ENCODE peak calls at places on chromosomes 3 and 15, in four cellular contexts. One of them, this sample, is unnamed.

GRCh38 chr3:134463676-134464611 is 21.8 kb downstream of the ANAPC13 start:
- DNase-seq in GM23338: peak; percentile 97
- DNase-seq in AG04449: peak; percentile 100
- DNase-seq in AG09309: peak; percentile 99
- DNase-seq in this sample: peak; percentile 98

GRCh38 chr3:190862209-190863118 is at the start of gene GMNC:
- DNase-seq in GM23338: peak; percentile 79
- DNase-seq in AG04449: no peak
- DNase-seq in AG09309: no peak
- DNase-seq in this sample: peak; percentile 22

GRCh38 chr3:117105650-117106049 is 396.1 kb downstream of the TUSC7 start:
- DNase-seq in GM23338: no peak
- DNase-seq in AG04449: peak; percentile 84
- DNase-seq in AG09309: no peak
- DNase-seq in this sample: peak; percentile 48

GRCh38 chr3:111608378-111608777 is 13.2 kb upstream of the ZBED2 start:
- DNase-seq in GM23338: no peak
- DNase-seq in AG04449: no peak
- DNase-seq in AG09309: no peak
- DNase-seq in this sample: no peak

GRCh38 chr3:105866656-105867653 is 1.9 kb downstream of the CBLB start:
- DNase-seq in GM23338: peak; percentile 9
- DNase-seq in AG04449: no peak
- DNase-seq in AG09309: no peak
- DNase-seq in this sample: no peak

GRCh38 chr3:195467641-195468390 is 25.0 kb upstream of the ACAP2 start:
- DNase-seq in GM23338: no peak
- DNase-seq in AG04449: peak; percentile 23
- DNase-seq in AG09309: peak; percentile 29
- DNase-seq in this sample: no peak

GRCh38 chr3:179702271-179702947 is 49.6 kb downstream of the USP13 start:
- DNase-seq in GM23338: no peak
- DNase-seq in AG04449: no peak
- DNase-seq in AG09309: no peak
- DNase-seq in this sample: no peak

GRCh38 chr3:71489315-71489761 is 94.2 kb downstream of the FOXP1 start:
- DNase-seq in GM23338: no peak
- DNase-seq in AG04449: no peak
- DNase-seq in AG09309: no peak
- DNase-seq in this sample: no peak

GRCh38 chr3:159616234-159616825 is 372.3 kb upstream of the IL12A start:
- DNase-seq in GM23338: peak; percentile 61
- DNase-seq in AG04449: no peak
- DNase-seq in AG09309: no peak
- DNase-seq in this sample: no peak

GRCh38 chr15:63389902-63390301 is 8.3 kb upstream of the CA12 start:
- DNase-seq in GM23338: no peak
- DNase-seq in AG04449: no peak
- DNase-seq in AG09309: no peak
- DNase-seq in this sample: no peak

GRCh38 chr3:108946292-108947290 is 7.1 kb downstream of the GUCA1C start:
- DNase-seq in GM23338: no peak
- DNase-seq in AG04449: no peak
- DNase-seq in AG09309: no peak
- DNase-seq in this sample: no peak

GRCh38 chr3:78606756-78607155 is 1161.0 kb downstream of the ROBO1 start:
- DNase-seq in GM23338: no peak
- DNase-seq in AG04449: no peak
- DNase-seq in AG09309: no peak
- DNase-seq in this sample: no peak

GRCh38 chr3:171679011-171679492 is 131.2 kb downstream of the PLD1 start:
- DNase-seq in GM23338: no peak
- DNase-seq in AG04449: no peak
- DNase-seq in AG09309: no peak
- DNase-seq in this sample: no peak

GRCh38 chr3:73774645-73775044 is 149.9 kb upstream of the PDZRN3 start:
- DNase-seq in GM23338: no peak
- DNase-seq in AG04449: no peak
- DNase-seq in AG09309: no peak
- DNase-seq in this sample: no peak

GRCh38 chr15:68420186-68420684 is 11.7 kb downstream of the ITGA11 start:
- DNase-seq in GM23338: peak; percentile 24
- DNase-seq in AG04449: no peak
- DNase-seq in AG09309: no peak
- DNase-seq in this sample: no peak

GRCh38 chr3:9035473-9035872 is 72.2 kb upstream of the RAD18 start:
- DNase-seq in GM23338: no peak
- DNase-seq in AG04449: no peak
- DNase-seq in AG09309: no peak
- DNase-seq in this sample: no peak

GRCh38 chr15:90425726-90426346 is 37.8 kb downstream of the IQGAP1 start:
- DNase-seq in GM23338: peak; percentile 46
- DNase-seq in AG04449: no peak
- DNase-seq in AG09309: no peak
- DNase-seq in this sample: no peak

GRCh38 chr3:76873509-76874242 is 166.2 kb upstream of the ROBO2 start:
- DNase-seq in GM23338: peak; percentile 65
- DNase-seq in AG04449: no peak
- DNase-seq in AG09309: no peak
- DNase-seq in this sample: no peak

GRCh38 chr15:40328176-40328575 is 4.7 kb downstream of the INAFM2 start:
- DNase-seq in GM23338: peak; percentile 35
- DNase-seq in AG04449: peak; percentile 75
- DNase-seq in AG09309: no peak
- DNase-seq in this sample: no peak

GRCh38 chr15:74850398-74850797 is 7.4 kb upstream of the ULK3 start:
- DNase-seq in GM23338: no peak
- DNase-seq in AG04449: no peak
- DNase-seq in AG09309: no peak
- DNase-seq in this sample: no peak

GRCh38 chr3:80079886-80080285 is 312.1 kb upstream of the ROBO1 start:
- DNase-seq in GM23338: no peak
- DNase-seq in AG04449: no peak
- DNase-seq in AG09309: no peak
- DNase-seq in this sample: no peak

GRCh38 chr15:101283931-101284330 is 6.6 kb upstream of the SELENOS start:
- DNase-seq in GM23338: no peak
- DNase-seq in AG04449: no peak
- DNase-seq in AG09309: no peak
- DNase-seq in this sample: no peak

GRCh38 chr3:100427694-100428093 is 26.4 kb downstream of the LNP1 start:
- DNase-seq in GM23338: no peak
- DNase-seq in AG04449: no peak
- DNase-seq in AG09309: no peak
- DNase-seq in this sample: no peak

GRCh38 chr3:120795959-120796358 is 53.4 kb downstream of the GTF2E1 start:
- DNase-seq in GM23338: no peak
- DNase-seq in AG04449: no peak
- DNase-seq in AG09309: no peak
- DNase-seq in this sample: no peak

GRCh38 chr15:76390571-76390970 is 54.0 kb downstream of the ISL2 start:
- DNase-seq in GM23338: no peak
- DNase-seq in AG04449: no peak
- DNase-seq in AG09309: no peak
- DNase-seq in this sample: no peak

GRCh38 chr3:150215616-150216015 is 192.5 kb upstream of the TSC22D2 start:
- DNase-seq in GM23338: no peak
- DNase-seq in AG04449: no peak
- DNase-seq in AG09309: no peak
- DNase-seq in this sample: no peak

GRCh38 chr3:38168988-38169363 is 3.6 kb downstream of the OXSR1 start:
- DNase-seq in GM23338: no peak
- DNase-seq in AG04449: no peak
- DNase-seq in AG09309: no peak
- DNase-seq in this sample: no peak

GRCh38 chr3:156677120-156677479 is 2.7 kb downstream of the TIPARP start:
- DNase-seq in GM23338: no peak
- DNase-seq in AG04449: no peak
- DNase-seq in AG09309: no peak
- DNase-seq in this sample: no peak
- H3K4me3 ChIP-seq in GM23338: no peak overlapping the region
- H3K4me3 ChIP-seq in AG04449: peak overlapping the region; percentile 78
- H3K4me3 ChIP-seq in AG09309: peak overlapping the region; percentile 95
- H3K4me3 ChIP-seq in this sample: peak overlapping the region; percentile 80

DNA sequence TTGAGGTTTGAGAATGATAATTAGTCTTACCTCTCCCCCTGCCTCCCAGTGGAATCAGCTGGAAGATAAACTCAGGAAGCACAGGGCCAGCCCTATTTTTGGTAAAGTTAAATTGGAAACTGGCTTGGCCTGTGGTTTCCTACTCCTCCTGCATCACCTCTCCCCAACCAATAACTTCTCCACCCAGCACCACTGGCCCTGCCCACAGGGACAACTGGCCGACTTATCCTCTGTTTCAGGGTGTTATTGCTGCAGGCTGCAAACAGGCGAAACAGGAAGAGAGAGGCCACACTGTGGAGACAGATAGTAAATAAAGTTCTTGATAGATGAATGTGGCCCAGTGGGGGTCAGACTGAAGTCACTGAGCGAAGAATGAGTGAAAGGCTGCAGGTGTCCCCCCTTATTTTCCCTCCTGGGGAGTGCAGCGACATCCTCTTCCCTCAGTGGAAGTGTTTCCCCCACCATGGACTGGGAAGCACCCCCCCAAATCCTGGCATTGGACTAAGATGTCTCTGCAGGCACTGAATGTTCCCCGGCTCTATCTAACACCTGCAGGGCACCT is 47.1 kb downstream of the PDIA5 start:
- DNase-seq in GM23338: no peak
- DNase-seq in AG04449: no peak
- DNase-seq in AG09309: no peak
- DNase-seq in this sample: no peak
- H3K4me3 ChIP-seq in GM23338: no peak overlapping the region
- H3K4me3 ChIP-seq in AG04449: no peak overlapping the region
- H3K4me3 ChIP-seq in AG09309: no peak overlapping the region
- H3K4me3 ChIP-seq in this sample: no peak overlapping the region

GRCh38 chr15:78154955-78155354 is 5.8 kb downstream of the IDH3A start:
- DNase-seq in GM23338: no peak
- DNase-seq in AG04449: no peak
- DNase-seq in AG09309: no peak
- DNase-seq in this sample: no peak
- H3K4me3 ChIP-seq in GM23338: no peak overlapping the region
- H3K4me3 ChIP-seq in AG04449: no peak overlapping the region
- H3K4me3 ChIP-seq in AG09309: no peak overlapping the region
- H3K4me3 ChIP-seq in this sample: no peak overlapping the region

DNA sequence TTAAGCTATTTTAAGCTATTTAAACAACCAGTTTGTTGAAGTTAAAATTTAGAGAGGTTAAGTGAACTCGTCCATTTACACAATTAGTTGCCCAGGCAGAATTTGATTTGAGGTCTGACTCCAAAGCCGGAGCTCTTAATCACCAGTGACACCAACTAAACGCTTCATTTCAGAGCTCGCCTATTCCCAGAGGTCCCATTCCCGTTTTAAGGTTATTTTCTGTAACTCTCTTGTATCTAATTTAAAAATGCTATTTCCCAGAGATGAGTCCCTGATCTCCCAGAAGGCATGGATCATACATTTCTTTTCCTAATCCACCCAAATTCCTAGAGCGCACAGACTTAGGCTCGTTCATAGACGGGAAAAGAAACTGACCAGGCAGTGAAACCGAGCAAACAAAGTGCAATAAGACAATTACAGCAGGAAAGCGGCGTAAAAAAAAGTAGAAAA is 900 bp upstream of the MCTP2 start:
- DNase-seq in GM23338: no peak
- DNase-seq in AG04449: no peak
- DNase-seq in AG09309: no peak
- DNase-seq in this sample: no peak
- H3K4me3 ChIP-seq in GM23338: peak overlapping the region; percentile 53
- H3K4me3 ChIP-seq in AG04449: peak overlapping the region; percentile 63
- H3K4me3 ChIP-seq in AG09309: peak overlapping the region; percentile 60
- H3K4me3 ChIP-seq in this sample: peak overlapping the region; percentile 42

GRCh38 chr3:24492971-24493551 is 1.6 kb downstream of the THRB start:
- DNase-seq in GM23338: no peak
- DNase-seq in AG04449: no peak
- DNase-seq in AG09309: no peak
- DNase-seq in this sample: no peak

GRCh38 chr3:24493951-24494615 is 567 bp downstream of the THRB start:
- DNase-seq in GM23338: peak; percentile 68
- DNase-seq in AG04449: no peak
- DNase-seq in AG09309: no peak
- DNase-seq in this sample: no peak

GRCh38 chr3:24494616-24495333 is at the start of gene THRB:
- DNase-seq in GM23338: peak; percentile 79
- DNase-seq in AG04449: no peak
- DNase-seq in AG09309: no peak
- DNase-seq in this sample: no peak

GRCh38 chr3:24496529-24497482 is 2.2 kb upstream of the THRB start:
- DNase-seq in GM23338: peak; percentile 89
- DNase-seq in AG04449: no peak
- DNase-seq in AG09309: peak; percentile 29
- DNase-seq in this sample: no peak

DNA sequence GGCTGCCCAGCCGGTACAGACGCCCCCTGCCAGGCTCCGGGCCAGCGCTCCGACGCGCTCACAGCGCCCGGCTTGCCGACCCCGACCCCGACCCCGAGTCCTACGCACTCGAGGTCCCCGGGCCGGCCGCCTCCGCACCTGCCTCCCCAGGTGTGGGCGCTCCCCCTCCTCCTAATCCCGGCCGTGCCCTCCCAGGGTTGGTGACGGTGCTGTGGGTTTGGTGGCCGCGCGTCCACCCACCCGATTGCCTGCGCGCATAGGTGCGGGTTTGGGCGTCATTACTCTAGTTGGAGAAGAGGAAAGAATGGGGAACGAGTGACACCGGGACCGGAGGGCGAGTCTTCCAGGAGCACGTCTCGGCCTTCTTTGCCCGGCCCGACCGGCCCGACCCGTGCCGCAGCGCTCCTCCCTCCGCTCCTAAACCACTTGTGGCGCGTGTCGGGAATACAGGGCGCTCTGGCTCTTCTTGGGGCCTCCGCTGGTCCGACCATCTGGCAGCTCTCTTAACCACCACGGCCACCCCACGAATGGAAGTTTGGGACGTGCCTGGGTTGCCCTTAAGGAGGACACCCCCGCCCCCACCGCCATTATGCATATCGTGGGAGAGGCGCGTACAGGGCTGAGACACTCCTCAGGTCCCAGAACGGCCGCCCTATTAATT is 814 bp upstream of the THRB start:
- DNase-seq in GM23338: peak; percentile 80
- DNase-seq in AG04449: no peak
- DNase-seq in AG09309: no peak
- DNase-seq in this sample: no peak
- H3K4me3 ChIP-seq in GM23338: peak overlapping the region; percentile 76
- H3K4me3 ChIP-seq in AG04449: peak overlapping the region; percentile 46
- H3K4me3 ChIP-seq in AG09309: peak overlapping the region; percentile 41
- H3K4me3 ChIP-seq in this sample: peak overlapping the region; percentile 60

This sample was measured in skeletal muscle cell.